ENCODE peak calls at places on chromosomes 1 and 21, in nine cellular contexts. H, G, R, B, Y, A, Q, T and K are unnamed samples.

GRCh38 chr1:231240531-231240882 is 505 bp upstream of the GNPAT start:
- DNase-seq in Y (no peak), B (no peak), H (no peak), Q (no peak), T (no peak), G (peak), A (no peak), R (peak), K (peak)

GRCh38 chr21:37155216-37155615 is 82.2 kb downstream of the TTC3 start:
- DNase-seq in A (peak), B (no peak), T (no peak), Q (no peak), Y (no peak), H (no peak), G (no peak), R (peak), K (no peak)

GRCh38 chr1:229381234-229381633 is 38.4 kb upstream of the CCSAP start:
- DNase-seq in A (no peak), Y (no peak), G (no peak), H (no peak), R (no peak), B (peak), Q (no peak), T (no peak), K (no peak)

GRCh38 chr1:198601936-198602889 is 36.6 kb upstream of the PTPRC start:
- DNase-seq in T (no peak), Q (no peak), B (no peak), R (peak), Y (no peak), H (no peak), A (no peak), G (no peak), K (no peak)

GRCh38 chr1:48498096-48498791 is 26.2 kb upstream of the SPATA6 start:
- DNase-seq in B (peak), H (peak), G (peak), T (no peak), Y (peak), Q (peak), A (peak), R (peak), K (peak)

GRCh38 chr1:243399561-243400155 is 143.8 kb downstream of the SDCCAG8 start:
- DNase-seq in B (no peak), A (no peak), R (no peak), H (no peak), G (no peak), T (no peak), Q (no peak), Y (no peak), K (no peak)

GRCh38 chr1:77889671-77890070 is 1.2 kb downstream of the NEXN start:
- DNase-seq in G (no peak), T (no peak), H (no peak), A (no peak), Y (no peak), Q (no peak), R (peak), B (no peak), K (no peak)

GRCh38 chr1:150832597-150832996 is 24.5 kb upstream of the CTSK start:
- DNase-seq in B (no peak), T (no peak), Q (no peak), R (no peak), A (no peak), G (no peak), Y (no peak), H (no peak), K (no peak)

GRCh38 chr1:172163479-172164215 is 256.8 kb upstream of the C1orf105 start:
- DNase-seq in B (no peak), G (no peak), A (no peak), T (no peak), R (peak), Q (no peak), H (no peak), Y (no peak), K (no peak)

GRCh38 chr1:145983959-145984830 is 12.2 kb downstream of the TXNIP start:
- DNase-seq in B (no peak), T (no peak), Y (no peak), Q (no peak), H (peak), R (no peak), G (no peak), A (no peak), K (no peak)

GRCh38 chr1:145985129-145985501 is 11.3 kb downstream of the TXNIP start:
- DNase-seq in Q (no peak), T (no peak), Y (no peak), G (no peak), H (peak), B (no peak), R (no peak), A (no peak), K (no peak)

GRCh38 chr1:145986551-145986950 is 9.8 kb downstream of the TXNIP start:
- DNase-seq in Y (no peak), A (no peak), B (no peak), T (no peak), R (no peak), H (no peak), Q (no peak), G (no peak), K (no peak)

GRCh38 chr1:145987926-145988325 is 8.5 kb downstream of the TXNIP start:
- DNase-seq in H (no peak), Q (no peak), B (no peak), G (no peak), T (no peak), Y (no peak), R (no peak), A (no peak), K (no peak)

GRCh38 chr1:145985502-145986439 is 10.6 kb downstream of the TXNIP start:
- DNase-seq in H (peak), A (no peak), T (no peak), G (peak), Q (peak), R (peak), B (no peak), Y (no peak), K (no peak)
- TF ChIP-seq POLR2A in H (no peak), A (no peak), T (no peak), G (no peak), Q (peak), R (no peak), B (no peak), Y (no peak), K (no peak)

GRCh38 chr1:18949689-18950414 is 6.6 kb downstream of the IFFO2 start:
- DNase-seq in B (no peak), H (no peak), Y (no peak), G (peak), A (no peak), R (peak), T (no peak), Q (peak), K (peak)

GRCh38 chr1:18951818-18952391 is 4.6 kb downstream of the IFFO2 start:
- DNase-seq in B (no peak), Y (no peak), T (peak), R (no peak), H (peak), G (no peak), A (no peak), Q (no peak), K (no peak)

GRCh38 chr1:18951416-18951815 is 5.1 kb downstream of the IFFO2 start:
- DNase-seq in Y (no peak), H (no peak), T (no peak), A (no peak), B (no peak), Q (no peak), R (no peak), G (no peak), K (no peak)

GRCh38 chr1:18948913-18949688 is 7.4 kb downstream of the IFFO2 start:
- DNase-seq in A (peak), T (no peak), Q (no peak), G (peak), H (peak), Y (no peak), B (no peak), R (peak), K (no peak)

DNA sequence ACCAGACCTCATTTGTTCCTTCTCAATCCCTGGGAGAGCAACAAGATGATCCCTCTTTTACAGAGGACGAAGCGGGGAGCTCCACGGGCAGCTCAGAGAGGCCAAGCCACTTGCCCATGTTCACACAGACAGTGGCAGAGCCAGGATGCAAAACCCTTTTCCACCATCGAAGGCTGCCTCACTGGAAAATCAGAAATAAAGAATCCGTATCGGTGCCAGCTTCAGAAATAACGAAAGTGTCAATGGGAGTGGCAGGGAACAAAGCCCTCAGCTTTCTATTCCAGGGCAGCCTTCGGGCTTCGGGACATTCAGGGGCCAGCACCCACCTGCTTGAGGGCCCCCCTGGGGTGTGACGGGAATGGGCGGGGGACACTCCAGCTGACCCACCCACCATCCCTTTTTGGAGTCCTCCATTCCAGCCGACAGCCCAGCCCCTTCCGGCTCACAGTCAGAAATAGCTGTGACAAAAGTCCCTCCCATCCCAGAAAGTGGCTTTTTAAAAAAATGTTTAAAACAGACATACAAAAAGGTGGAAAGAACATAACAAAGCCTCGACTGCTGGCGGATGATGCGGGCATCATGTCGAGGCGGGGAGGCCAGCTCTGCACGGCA is 6.0 kb downstream of the IFFO2 start:
- DNase-seq in R (no peak), Q (peak), A (peak), G (peak), H (no peak), T (no peak), B (no peak), Y (no peak), K (no peak)
- TF ChIP-seq POLR2A in R (no peak), Q (peak), A (peak), G (no peak), H (no peak), T (peak), B (no peak), Y (no peak), K (no peak)

DNA sequence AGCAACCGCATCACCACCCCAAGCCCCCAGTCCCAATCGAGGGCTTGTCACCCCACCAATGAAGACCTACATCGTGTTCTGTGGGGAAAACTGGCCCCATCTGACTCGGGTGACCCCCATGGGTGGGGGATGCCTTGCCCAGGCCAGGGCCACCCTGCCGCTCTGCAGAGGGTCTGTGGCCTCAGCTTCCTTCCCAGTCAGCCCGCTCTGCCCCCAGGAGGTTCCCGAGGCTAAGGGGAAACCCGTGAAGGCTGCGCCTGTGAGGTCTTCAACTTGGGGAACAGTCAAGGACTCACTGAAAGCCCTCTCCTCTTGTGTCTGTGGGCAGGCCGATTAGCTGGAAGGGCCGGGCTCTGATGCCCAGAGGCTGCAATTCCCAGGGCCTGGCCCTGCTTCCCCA is 2.0 kb downstream of the SRARP start:
- DNase-seq in T (no peak), A (no peak), H (no peak), G (no peak), B (no peak), Y (no peak), R (no peak), Q (no peak), K (no peak)
- TF ChIP-seq POLR2A in T (no peak), A (no peak), H (no peak), G (no peak), B (no peak), Y (no peak), R (no peak), Q (no peak), K (no peak)

GRCh38 chr1:47211796-47212269 is 20.2 kb downstream of the TAL1 start:
- DNase-seq in G (peak), A (no peak), H (no peak), T (no peak), B (no peak), Y (no peak), R (no peak), Q (peak), K (no peak)
- TF ChIP-seq POLR2A in G (no peak), A (no peak), H (no peak), T (no peak), B (no peak), Y (no peak), R (no peak), Q (no peak), K (no peak)

DNA sequence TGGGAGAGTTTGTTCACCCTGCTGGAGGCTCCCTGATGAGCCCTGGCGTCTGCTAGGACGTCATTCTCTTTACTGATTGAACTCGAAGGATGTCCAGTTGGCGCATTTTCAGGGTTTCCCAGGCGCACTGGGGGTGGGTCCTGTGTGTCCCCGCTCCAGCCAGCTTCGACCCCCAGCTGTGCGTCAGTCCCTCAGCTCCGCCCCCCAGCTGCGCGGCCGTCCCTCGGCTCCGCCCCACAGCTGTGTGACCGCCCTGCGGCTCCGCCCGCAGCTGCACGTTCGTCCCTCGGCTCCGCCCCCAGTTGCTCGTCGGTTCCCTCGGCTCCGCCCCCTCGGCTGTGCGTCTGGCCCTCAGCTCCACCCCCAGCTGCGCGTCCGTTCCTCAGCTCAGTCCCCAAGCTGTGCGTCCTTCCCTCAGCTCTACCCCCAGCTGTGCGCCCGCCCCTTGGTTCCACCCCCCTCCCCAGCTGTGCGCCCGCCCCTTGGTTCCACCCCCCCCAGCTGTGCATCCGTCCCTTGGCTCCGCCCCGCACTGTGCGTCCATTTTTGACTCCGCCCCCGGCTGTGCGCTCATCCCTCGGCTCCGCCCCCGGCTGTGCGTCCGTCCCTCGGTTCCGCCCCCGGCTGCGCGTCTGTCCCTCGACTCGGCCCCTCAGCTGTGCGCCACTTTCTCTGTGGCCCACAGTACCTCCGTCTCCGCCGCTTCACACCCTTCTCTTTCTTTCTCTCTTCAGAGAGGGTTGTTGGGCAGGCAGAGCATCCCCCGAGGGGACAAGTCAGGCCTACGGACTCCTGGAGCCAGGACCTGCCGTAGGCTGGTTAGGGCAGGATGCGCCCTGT is 61.3 kb downstream of the FAAP20 start:
- DNase-seq in Q (peak), H (peak), Y (peak), B (peak), G (peak), R (peak), A (peak), T (peak), K (peak)
- TF ChIP-seq POLR2A in Q (peak), H (no peak), Y (no peak), B (no peak), G (no peak), R (no peak), A (peak), T (peak), K (no peak)

GRCh38 chr1:175191654-175192053 is 922 bp downstream of the KIAA0040 start:
- DNase-seq in A (peak), R (no peak), Q (no peak), H (no peak), B (no peak), G (peak), Y (no peak), T (no peak), K (peak)

GRCh38 chr1:175193339-175193950 is 869 bp upstream of the KIAA0040 start:
- DNase-seq in Q (peak), G (no peak), B (no peak), T (no peak), H (no peak), R (no peak), Y (no peak), A (no peak), K (no peak)

GRCh38 chr1:175195281-175195680 is 2.7 kb upstream of the KIAA0040 start:
- DNase-seq in R (no peak), A (no peak), T (no peak), Q (no peak), Y (no peak), G (no peak), B (no peak), H (no peak), K (no peak)

GRCh38 chr1:175192111-175192629 is 406 bp downstream of the KIAA0040 start:
- DNase-seq in A (peak), Y (no peak), T (no peak), B (peak), R (no peak), G (peak), H (peak), Q (peak), K (peak)

GRCh38 chr1:175192630-175193338 is at the start of gene KIAA0040:
- DNase-seq in B (peak), R (no peak), T (no peak), H (peak), Q (peak), G (peak), A (peak), Y (no peak), K (peak)
- TF ChIP-seq POLR2A in B (no peak), R (no peak), T (peak), H (no peak), Q (peak), G (no peak), A (peak), Y (no peak), K (no peak)

GRCh38 chr1:234975122-234975940 is 153.3 kb downstream of the TOMM20 start:
- DNase-seq in Q (no peak), H (no peak), R (peak), G (peak), B (no peak), Y (no peak), A (no peak), T (no peak), K (peak)
- TF ChIP-seq POLR2A in Q (no peak), H (no peak), R (peak), G (no peak), B (no peak), Y (no peak), A (no peak), T (no peak), K (peak)

DNA sequence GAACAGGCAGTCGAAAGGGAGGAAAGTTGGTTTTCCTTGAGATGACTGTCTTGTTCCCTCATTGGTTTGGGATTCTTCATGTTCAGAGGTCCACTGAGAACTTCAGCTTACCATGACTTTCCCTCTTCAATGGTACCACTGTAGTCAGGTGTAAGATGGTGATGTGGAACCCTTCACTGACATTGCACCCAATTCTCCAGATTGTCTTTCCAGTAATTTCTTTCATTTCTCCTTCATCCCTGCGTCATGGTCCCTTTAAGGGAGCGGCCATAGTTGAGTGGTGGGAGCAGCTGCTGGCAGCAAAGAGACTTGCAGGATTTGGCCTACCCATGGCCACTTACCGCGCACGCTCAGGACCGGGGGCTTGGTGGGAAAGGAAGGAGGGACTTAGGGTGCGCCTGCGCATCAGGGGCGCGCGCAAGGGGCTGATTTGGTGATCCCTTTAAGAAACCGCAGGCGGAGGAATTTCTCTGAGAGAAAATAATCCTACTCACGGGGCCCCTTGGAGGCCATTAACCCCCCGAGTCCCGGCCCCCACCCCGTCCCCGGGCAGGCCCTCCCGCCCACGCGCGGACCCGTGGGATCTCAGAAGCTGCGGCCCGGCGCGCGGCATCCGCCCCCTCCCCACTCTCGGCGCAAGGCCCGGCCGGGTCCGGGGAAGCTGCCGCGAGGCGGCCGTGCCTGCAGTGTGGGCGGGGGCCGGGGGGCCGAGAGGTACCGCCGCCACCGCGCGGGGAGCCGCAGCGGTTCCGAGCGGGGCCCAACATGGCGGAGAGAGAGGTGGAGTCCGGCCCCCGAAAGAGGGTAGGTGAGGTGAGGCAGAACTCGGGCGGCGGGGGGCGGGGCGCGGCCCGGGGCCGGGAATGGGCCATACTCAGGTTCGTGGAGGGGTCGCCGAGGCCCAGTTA is at the start of gene ZMYM4:
- DNase-seq in T (peak), R (peak), Q (peak), Y (peak), G (peak), A (peak), B (peak), H (peak), K (peak)
- TF ChIP-seq POLR2A in T (peak), R (peak), Q (peak), Y (peak), G (peak), A (no peak), B (peak), H (no peak), K (no peak)

DNA sequence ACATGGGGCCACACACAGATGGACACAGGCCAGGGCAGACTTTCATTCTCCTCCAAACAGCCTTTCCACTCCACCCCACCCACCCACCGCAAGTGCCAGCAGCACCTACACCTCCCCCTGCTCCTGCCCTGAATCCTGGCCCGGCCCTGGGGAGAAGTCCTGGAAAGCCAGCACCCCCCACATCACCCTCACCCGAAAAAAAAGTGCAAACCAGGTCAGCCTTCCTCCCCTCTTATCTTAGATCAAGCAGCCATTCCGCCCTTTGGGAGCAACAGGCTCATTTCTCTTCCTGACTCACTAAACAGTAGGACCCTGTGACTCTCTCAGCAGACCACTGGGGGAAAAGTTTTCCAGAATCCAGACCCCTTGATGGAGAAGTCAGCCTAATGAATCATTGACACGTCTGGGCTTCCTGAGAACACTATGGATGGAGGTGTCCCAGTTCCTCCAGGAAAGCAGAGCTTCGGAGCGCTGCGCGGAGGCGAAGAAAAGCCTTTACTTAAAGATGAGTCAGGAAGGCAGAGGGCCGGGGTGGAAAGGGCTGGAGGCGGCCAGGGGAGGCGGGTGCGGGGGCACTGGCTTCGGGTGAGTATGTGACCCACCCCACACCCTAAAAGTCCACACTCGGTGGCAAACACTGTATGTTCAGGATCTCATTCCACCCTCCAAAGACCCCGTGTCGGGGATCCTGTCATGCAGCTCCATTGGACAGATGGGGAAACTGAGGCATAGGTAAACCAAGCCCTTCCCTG is 588.7 kb downstream of the MATN1 start:
- DNase-seq in H (no peak), G (no peak), T (no peak), A (no peak), Q (no peak), B (no peak), Y (no peak), R (no peak), K (peak)
- TF ChIP-seq POLR2A in H (no peak), G (no peak), T (no peak), A (no peak), Q (no peak), B (no peak), Y (no peak), R (no peak), K (no peak)